ENCODE peak calls at places on chromosomes 11 and 22, in seven cellular contexts. B is epithelial cell of proximal tubule, J is AG04449, O is tibial nerve, V is HCT116, H is PC-3, Z is fibroblast of pulmonary artery. U is an unnamed sample.

GRCh38 chr11:33258631-33259184 is 1.5 kb downstream of the HIPK3 start:
- DNase-seq in B (peak; percentile 31), J (no peak), O (no peak), V (no peak), H (peak; percentile 38), Z (peak; percentile 69), U (peak; percentile 78)

GRCh38 chr22:24146190-24146616 is 35.1 kb upstream of the SUSD2 start:
- DNase-seq in B (no peak), J (peak; percentile 75), O (no peak), V (no peak), H (peak; percentile 40), Z (peak; percentile 75), U (peak; percentile 45)

GRCh38 chr11:45592581-45592980 is 72.8 kb downstream of the CHST1 start:
- DNase-seq in B (no peak), J (no peak), O (no peak), V (no peak), H (no peak), Z (no peak), U (no peak)

GRCh38 chr11:44530413-44531115 is 34.9 kb upstream of the CD82 start:
- DNase-seq in B (no peak), J (no peak), O (no peak), V (no peak), H (peak; percentile 47), Z (peak; percentile 63), U (no peak)

GRCh38 chr11:96014234-96014633 is 90.3 kb upstream of the MTMR2 start:
- DNase-seq in B (no peak), J (no peak), O (no peak), V (peak; percentile 16), H (peak; percentile 80), Z (peak; percentile 49), U (peak; percentile 63)

GRCh38 chr22:45263790-45264269 is 20.9 kb upstream of the UPK3A start:
- DNase-seq in B (no peak), J (no peak), O (peak; percentile 61), V (peak; percentile 46), H (no peak), Z (peak; percentile 87), U (peak; percentile 86)

GRCh38 chr22:36052505-36052941 is 23.9 kb upstream of the RBFOX2 start:
- DNase-seq in B (no peak), J (no peak), O (no peak), V (peak; percentile 77), H (peak; percentile 81), Z (peak; percentile 38), U (peak; percentile 97)

GRCh38 chr11:94457118-94458029 is 36.3 kb downstream of the MRE11 start:
- DNase-seq in B (no peak), J (no peak), O (no peak), V (no peak), H (no peak), Z (no peak), U (peak; percentile 62)

GRCh38 chr22:46653596-46653995 is 33.4 kb downstream of the GRAMD4 start:
- DNase-seq in B (no peak), J (no peak), O (no peak), V (no peak), H (no peak), Z (no peak), U (peak; percentile 32)

GRCh38 chr11:1665313-1665712 is 31.7 kb upstream of the KRTAP5-6 start:
- DNase-seq in B (no peak), J (no peak), O (no peak), V (no peak), H (no peak), Z (no peak), U (no peak)

GRCh38 chr11:10109836-10110235 is 184.2 kb downstream of the SBF2 start:
- DNase-seq in B (no peak), J (no peak), O (no peak), V (no peak), H (no peak), Z (peak; percentile 89), U (no peak)

GRCh38 chr11:10113852-10114251 is 180.2 kb downstream of the SBF2 start:
- DNase-seq in B (no peak), J (no peak), O (no peak), V (no peak), H (no peak), Z (no peak), U (no peak)

GRCh38 chr11:10114593-10115404 is 179.2 kb downstream of the SBF2 start:
- DNase-seq in B (no peak), J (no peak), O (no peak), V (no peak), H (no peak), Z (no peak), U (no peak)

GRCh38 chr11:10107522-10107921 is 186.5 kb downstream of the SBF2 start:
- DNase-seq in B (no peak), J (no peak), O (no peak), V (no peak), H (no peak), Z (no peak), U (no peak)

DNA sequence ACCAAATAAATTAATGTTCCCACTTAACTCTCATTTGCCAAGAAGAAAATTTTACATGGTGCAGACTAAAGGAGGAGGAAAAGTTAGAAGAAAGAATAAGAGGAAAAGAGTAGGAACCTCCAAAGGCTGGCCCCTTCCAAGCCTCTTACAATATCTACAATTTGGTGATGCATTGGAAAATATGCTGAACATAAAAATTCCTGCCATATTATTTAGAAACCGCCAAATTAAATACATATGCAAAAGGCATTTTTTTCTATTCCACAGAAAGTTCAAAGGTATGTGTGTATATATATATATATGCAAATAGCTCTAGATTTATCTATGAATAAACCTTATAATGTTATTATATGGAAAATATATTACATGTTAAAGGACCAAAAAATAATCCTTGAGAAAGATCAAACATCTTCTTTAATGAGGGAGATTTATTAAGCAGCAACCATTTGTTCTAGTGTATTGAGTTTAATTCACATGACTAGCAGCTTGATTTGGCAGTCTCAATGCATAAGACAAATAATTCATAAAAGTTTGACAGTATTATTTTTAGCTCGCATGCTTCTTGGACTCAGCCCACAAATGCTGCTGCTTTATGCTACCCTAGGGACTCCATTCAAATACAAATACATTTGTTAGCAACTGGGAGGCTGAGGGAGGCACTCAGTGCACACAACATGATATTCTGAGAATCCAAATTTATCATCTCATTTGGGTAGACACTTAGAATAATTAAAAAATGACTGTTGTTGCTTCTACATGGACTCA is 184.9 kb downstream of the SBF2 start:
- DNase-seq in B (no peak), J (no peak), O (no peak), V (no peak), H (no peak), Z (peak; percentile 68), U (no peak)
- H3K4me3 ChIP-seq in B (no peak overlapping the region), J (no peak overlapping the region), O (no peak overlapping the region), V (no peak overlapping the region), H (no peak overlapping the region), Z (no peak overlapping the region), U (no peak overlapping the region)

DNA sequence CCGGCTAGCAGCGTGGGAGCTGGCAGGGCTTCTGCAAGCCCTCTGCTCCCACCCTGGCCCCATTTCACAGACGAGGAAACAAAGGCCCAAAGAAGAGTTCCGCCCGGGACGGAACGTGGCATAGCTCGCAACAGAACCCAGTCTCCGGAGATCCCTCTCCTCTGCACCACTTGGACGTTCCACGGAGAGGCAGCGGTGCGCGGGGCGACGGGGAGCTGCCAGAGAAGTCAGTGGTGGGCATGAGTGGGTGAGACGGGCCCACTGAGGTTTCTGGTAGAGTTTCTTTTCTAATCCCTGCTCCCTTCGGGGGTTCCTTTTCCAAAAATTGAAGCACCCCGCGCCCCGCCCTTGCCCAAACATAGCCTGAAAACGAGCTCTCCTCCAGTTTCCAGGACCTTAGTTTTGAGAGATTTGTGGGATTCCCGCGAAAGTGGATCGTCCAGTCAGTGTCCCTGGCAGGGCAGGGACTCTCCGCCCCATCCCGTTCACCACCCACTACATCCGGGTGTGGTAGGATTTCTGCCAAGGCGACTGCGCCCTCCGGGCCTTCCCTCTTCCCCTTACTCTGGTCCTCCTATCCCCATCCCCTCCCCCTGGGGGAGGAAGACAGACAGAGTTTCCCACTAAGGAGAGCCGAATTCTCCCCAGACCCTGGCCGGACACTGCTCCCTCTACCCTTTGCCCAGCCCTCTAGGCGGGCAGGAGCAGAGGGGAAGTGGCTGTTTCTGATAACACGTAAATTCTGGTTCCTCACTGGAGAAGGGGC is 764 bp upstream of the NECTIN1 start:
- DNase-seq in B (no peak), J (no peak), O (no peak), V (peak; percentile 32), H (peak; percentile 80), Z (peak; percentile 73), U (peak; percentile 62)
- TF ChIP-seq CTCF in B (no peak), J (no peak), O (peak; percentile 4), V (no peak), H (no peak), Z (no peak), U (no peak)

GRCh38 chr11:67301313-67301921 is 1.9 kb upstream of the SSH3 start:
- DNase-seq in B (no peak), J (no peak), O (peak; percentile 12), V (no peak), H (no peak), Z (no peak), U (no peak)

GRCh38 chr11:67303989-67304411 is 670 bp downstream of the SSH3 start:
- DNase-seq in B (no peak), J (no peak), O (no peak), V (no peak), H (peak; percentile 63), Z (no peak), U (no peak)

GRCh38 chr11:67303132-67303988 is at the start of gene SSH3:
- DNase-seq in B (no peak), J (no peak), O (peak; percentile 75), V (peak; percentile 42), H (peak; percentile 88), Z (peak; percentile 53), U (peak; percentile 66)

GRCh38 chr11:67301951-67302516 is 1.3 kb upstream of the SSH3 start:
- DNase-seq in B (peak; percentile 42), J (no peak), O (no peak), V (no peak), H (peak; percentile 49), Z (no peak), U (peak; percentile 88)

DNA sequence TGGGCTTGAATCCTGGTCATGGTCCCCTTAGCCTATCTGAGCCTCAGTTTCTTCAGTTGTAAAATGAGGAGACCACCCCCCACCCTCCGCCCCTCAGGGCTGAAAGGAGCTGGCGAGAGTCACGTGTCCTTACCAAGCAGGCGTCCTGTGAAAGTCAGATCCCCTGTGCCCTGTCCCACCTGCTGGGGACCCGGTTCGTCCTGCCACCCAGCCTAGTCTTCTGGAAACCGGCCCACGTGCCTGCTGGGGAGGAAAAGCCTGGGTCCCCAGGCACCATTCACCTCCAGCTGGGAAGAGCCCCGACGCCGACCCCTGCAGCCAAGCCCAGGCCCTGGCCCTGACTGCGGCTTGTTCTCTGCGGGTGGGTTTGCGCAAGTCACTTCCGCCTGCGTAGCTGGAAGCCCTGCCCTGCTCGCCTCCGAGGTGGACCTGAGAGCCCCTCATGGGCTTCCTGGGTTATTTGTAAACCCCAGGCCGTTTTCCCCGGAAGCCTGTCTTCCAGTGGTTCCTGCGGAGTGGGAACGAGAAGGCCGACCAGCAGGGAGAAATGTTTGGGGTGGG is 679 bp upstream of the SSH3 start:
- DNase-seq in B (no peak), J (no peak), O (no peak), V (no peak), H (peak; percentile 25), Z (peak; percentile 35), U (peak; percentile 35)
- H3K4me3 ChIP-seq in B (peak overlapping the region; percentile 66), J (peak overlapping the region; percentile 86), O (peak overlapping the region; percentile 96), V (peak overlapping the region; percentile 79), H (peak overlapping the region; percentile 93), Z (peak overlapping the region; percentile 70), U (peak overlapping the region; percentile 66)

GRCh38 chr11:7696424-7696823 is 9.9 kb downstream of the OVCH2 start:
- DNase-seq in B (no peak), J (no peak), O (no peak), V (no peak), H (no peak), Z (no peak), U (no peak)
- TF ChIP-seq CTCF in B (no peak), J (no peak), O (no peak), V (no peak), H (no peak), Z (no peak), U (no peak)

U was measured in epithelial cell of esophagus.